ENCODE peak calls at places on chromosomes 16 and 17, in four cellular contexts. Q is left lung, V is lower lobe of right lung, N is GM23338. W is an unnamed sample.

GRCh38 chr17:7382901-7383300 is 2.0 kb downstream of the TNK1 start:
- DNase-seq in V (no peak), Q (no peak), N (no peak), W (no peak)

GRCh38 chr16:46961373-46962353 is 11.8 kb downstream of the DNAJA2 start:
- DNase-seq in Q (no peak), V (no peak), N (no peak), W (no peak)

GRCh38 chr17:1972429-1973160 is 52.5 kb downstream of the RTN4RL1 start:
- DNase-seq in V (peak; percentile 68), Q (no peak), N (no peak), W (no peak)

GRCh38 chr17:17815062-17815406 is 21.8 kb downstream of the SREBF1 start:
- DNase-seq in V (no peak), Q (no peak), N (no peak), W (no peak)

GRCh38 chr17:58710948-58711552 is 18.6 kb downstream of the RAD51C start:
- DNase-seq in Q (no peak), V (no peak), N (peak; percentile 90), W (no peak)

GRCh38 chr17:1980665-1981250 is 44.4 kb downstream of the RTN4RL1 start:
- DNase-seq in Q (no peak), N (no peak), V (no peak), W (no peak)

GRCh38 chr17:3935825-3936355 is 19.6 kb upstream of the P2RX1 start:
- DNase-seq in V (no peak), N (no peak), Q (no peak), W (no peak)

GRCh38 chr17:28427372-28427771 is 21.4 kb upstream of the SLC46A1 start:
- DNase-seq in Q (no peak), V (no peak), N (no peak), W (no peak)

GRCh38 chr17:66964930-66965800 is 658 bp downstream of the CACNG4 start:
- DNase-seq in Q (peak; percentile 70), N (peak; percentile 82), V (no peak), W (no peak)

GRCh38 chr16:77556203-77556602 is 121.4 kb upstream of the ADAMTS18 start:
- DNase-seq in Q (no peak), V (no peak), N (peak; percentile 53), W (no peak)

GRCh38 chr17:40121191-40121885 is 433 bp upstream of the MSL1 start:
- DNase-seq in N (peak; percentile 56), V (peak; percentile 65), Q (peak; percentile 89), W (peak; percentile 50)

GRCh38 chr17:29190808-29191207 is 10.6 kb upstream of the MYO18A start:
- DNase-seq in Q (no peak), V (no peak), N (no peak), W (no peak)

GRCh38 chr17:69512946-69513345 is 98.4 kb downstream of the MAP2K6 start:
- DNase-seq in Q (no peak), V (no peak), N (no peak), W (no peak)

GRCh38 chr17:69516225-69516624 is 101.7 kb downstream of the MAP2K6 start:
- DNase-seq in V (no peak), N (no peak), Q (no peak), W (no peak)

GRCh38 chr17:69518951-69519350 is 104.5 kb downstream of the MAP2K6 start:
- DNase-seq in V (no peak), Q (no peak), N (no peak), W (no peak)

GRCh38 chr17:69511244-69511643 is 96.7 kb downstream of the MAP2K6 start:
- DNase-seq in N (no peak), Q (no peak), V (no peak), W (no peak)

GRCh38 chr17:69516911-69517310 is 102.4 kb downstream of the MAP2K6 start:
- DNase-seq in V (no peak), N (no peak), Q (no peak), W (peak; percentile 66)
- H3K4me3 ChIP-seq in V (no peak overlapping the region), N (no peak overlapping the region), Q (no peak overlapping the region), W (peak overlapping the region; percentile 38)

GRCh38 chr17:37744633-37744927 is 279 bp downstream of the HNF1B start:
- DNase-seq in N (no peak), V (no peak), Q (no peak), W (peak; percentile 33)

GRCh38 chr17:37746617-37747016 is 1.8 kb upstream of the HNF1B start:
- DNase-seq in N (no peak), Q (no peak), V (no peak), W (no peak)

GRCh38 chr17:37745801-37746426 is 1.1 kb upstream of the HNF1B start:
- DNase-seq in V (no peak), N (no peak), Q (no peak), W (no peak)

GRCh38 chr17:37743875-37744632 is 805 bp downstream of the HNF1B start:
- DNase-seq in N (peak; percentile 65), V (peak; percentile 72), Q (peak; percentile 83), W (peak; percentile 23)

GRCh38 chr17:37744961-37745800 is at the start of gene HNF1B:
- DNase-seq in Q (peak; percentile 75), V (peak; percentile 59), N (peak; percentile 83), W (peak; percentile 76)
- TF ChIP-seq CTCF in Q (no peak), V (no peak), N (no peak), W (no peak)

GRCh38 chr17:77546772-77547201 is 406.0 kb downstream of the SEC14L1 start:
- DNase-seq in Q (peak; percentile 31), V (no peak), N (peak; percentile 79), W (no peak)
- H3K27me3 ChIP-seq in Q (no peaks in the 10 kb centered on the region), V (peaks cover 6% of the 10 kb centered on the region), N (no peaks in the 10 kb centered on the region), W (no peaks in the 10 kb centered on the region)

GRCh38 chr16:537415-538335 is 10.2 kb downstream of the CAPN15 start:
- DNase-seq in Q (no peak), N (no peak), V (no peak), W (no peak)

GRCh38 chr16:534089-534635 is 6.7 kb downstream of the CAPN15 start:
- DNase-seq in V (no peak), N (no peak), Q (no peak), W (no peak)

GRCh38 chr16:536746-537145 is 9.2 kb downstream of the CAPN15 start:
- DNase-seq in Q (no peak), V (no peak), N (no peak), W (no peak)

GRCh38 chr16:534856-535445 is 7.4 kb downstream of the CAPN15 start:
- DNase-seq in N (no peak), V (no peak), Q (no peak), W (no peak)

DNA sequence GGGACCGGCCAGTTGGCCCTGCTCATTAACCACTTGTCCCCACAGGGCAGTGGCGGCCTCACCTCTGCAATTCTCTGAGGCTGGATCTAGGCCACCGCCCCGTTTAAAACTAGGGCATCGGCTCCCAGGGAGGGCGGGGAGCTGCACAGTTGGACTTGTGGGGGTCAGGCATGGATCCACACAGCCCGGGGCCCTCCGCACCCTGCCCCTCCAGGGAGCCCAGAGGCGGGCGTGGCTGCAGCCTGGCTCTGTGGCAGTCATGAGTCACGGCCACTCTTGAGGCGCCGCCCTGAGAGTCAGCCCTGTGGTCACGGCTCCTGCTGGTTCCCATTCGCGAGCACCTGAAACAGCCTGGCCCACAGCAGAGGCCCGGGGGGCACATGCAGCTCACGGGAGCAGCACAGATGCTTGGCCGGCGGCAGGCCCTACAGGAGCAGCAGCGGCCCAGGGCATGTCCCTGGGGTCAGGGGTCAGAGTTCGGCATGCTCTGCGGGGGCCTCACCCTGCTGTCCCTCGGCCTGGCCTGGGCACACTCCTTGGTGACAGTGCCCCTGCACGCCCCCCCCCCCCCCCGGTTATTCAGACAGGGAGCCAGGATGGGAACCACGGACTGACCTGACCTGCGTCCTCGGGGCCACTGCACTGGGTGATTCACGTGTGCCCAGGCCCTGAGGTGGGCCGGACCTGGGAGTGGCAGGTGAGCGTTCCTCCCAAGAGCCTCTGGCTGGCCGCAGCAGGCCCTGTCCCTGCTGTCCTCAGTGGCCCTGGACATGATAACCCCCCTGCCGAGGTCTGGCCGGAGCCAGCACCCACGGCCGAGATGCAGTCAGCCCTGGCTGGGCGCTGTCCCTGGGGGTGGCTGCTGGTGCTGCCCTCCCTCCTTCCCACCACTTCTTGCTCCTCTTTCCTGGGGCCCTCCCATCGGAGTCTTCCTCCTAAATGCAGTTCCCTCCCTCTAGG is 8.2 kb downstream of the CAPN15 start:
- DNase-seq in V (no peak), Q (no peak), N (no peak), W (no peak)
- H3K4me3 ChIP-seq in V (no peak overlapping the region), Q (no peak overlapping the region), N (no peak overlapping the region), W (no peak overlapping the region)

GRCh38 chr17:79777166-79777843 is 643 bp upstream of the CBX2 start:
- DNase-seq in Q (peak; percentile 87), V (peak; percentile 70), N (peak; percentile 87), W (peak; percentile 46)
- TF ChIP-seq CTCF in Q (no peak), V (peak; percentile 25), N (peak; percentile 54), W (peak; percentile 30)

DNA sequence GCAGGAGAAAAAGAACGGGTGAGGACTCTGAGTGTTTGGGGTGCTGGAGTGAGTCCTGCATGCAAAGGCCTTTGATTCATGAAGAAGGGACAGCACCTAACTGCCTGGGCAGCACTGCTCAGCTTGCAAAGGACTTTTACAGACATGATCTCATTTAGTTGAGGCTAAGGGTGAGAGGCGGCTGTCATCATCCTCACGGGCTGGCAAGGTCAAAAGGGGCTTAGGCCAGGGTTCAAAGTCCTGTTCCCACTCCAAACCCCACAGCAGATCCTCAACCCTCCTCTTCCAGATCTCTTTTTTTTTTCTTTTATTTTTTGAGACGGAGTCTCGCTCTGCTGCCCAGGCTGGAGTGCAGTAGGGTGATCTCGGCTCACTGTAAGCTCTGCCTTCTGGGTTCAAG is 4.8 kb downstream of the RHBDF2 start:
- DNase-seq in Q (no peak), V (no peak), N (no peak), W (no peak)
- H3K27me3 ChIP-seq in Q (no peaks in the 10 kb centered on the region), V (no peaks in the 10 kb centered on the region), N (peaks cover 4% of the 10 kb centered on the region), W (no peaks in the 10 kb centered on the region)

DNA sequence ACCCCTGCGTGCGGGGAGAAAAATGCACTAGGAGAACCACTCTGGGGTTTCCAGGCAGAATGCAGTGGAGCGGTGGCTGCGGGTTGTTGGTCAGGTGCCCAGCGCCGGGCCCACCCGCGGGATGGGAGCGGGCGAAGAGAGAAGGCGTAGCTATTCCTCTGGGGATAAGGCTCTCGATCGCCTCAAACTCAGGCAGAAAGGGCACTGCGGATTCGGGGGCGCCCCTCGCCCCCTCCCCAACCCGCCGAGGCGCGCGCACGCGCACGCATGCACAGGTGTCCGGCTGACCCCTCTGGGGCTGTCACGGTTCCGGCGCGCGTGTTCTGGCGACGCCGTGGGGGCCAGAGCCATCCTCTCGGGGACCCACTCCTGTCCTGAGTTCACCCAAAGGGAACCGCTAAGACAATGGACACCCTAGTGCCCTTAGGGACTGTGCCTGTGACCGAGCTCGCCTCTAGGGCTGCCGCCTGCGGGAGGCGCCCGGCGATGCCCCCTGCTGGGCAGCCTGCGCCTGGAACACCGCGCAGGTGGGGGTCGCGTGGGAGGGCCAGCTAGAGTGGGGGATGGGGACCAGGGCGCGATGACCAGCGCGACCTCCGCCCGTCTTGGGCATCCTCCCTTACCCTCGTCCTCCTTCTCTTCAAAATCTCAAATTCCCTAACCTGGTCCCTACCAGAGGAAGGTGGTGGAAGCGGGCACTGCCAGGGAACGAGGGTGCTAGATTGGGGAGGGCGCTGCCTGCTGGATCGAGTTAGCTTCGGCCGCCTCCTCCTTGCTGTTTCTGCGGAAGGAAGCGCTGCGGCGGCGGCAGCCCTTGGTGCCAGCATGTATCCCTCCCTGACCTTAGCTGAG is 14.4 kb upstream of the CBX8 start:
- DNase-seq in V (no peak), Q (peak; percentile 81), N (peak; percentile 65), W (peak; percentile 74)
- H3K4me3 ChIP-seq in V (no peak overlapping the region), Q (no peak overlapping the region), N (peak overlapping the region; percentile 41), W (peak overlapping the region; percentile 33)

DNA sequence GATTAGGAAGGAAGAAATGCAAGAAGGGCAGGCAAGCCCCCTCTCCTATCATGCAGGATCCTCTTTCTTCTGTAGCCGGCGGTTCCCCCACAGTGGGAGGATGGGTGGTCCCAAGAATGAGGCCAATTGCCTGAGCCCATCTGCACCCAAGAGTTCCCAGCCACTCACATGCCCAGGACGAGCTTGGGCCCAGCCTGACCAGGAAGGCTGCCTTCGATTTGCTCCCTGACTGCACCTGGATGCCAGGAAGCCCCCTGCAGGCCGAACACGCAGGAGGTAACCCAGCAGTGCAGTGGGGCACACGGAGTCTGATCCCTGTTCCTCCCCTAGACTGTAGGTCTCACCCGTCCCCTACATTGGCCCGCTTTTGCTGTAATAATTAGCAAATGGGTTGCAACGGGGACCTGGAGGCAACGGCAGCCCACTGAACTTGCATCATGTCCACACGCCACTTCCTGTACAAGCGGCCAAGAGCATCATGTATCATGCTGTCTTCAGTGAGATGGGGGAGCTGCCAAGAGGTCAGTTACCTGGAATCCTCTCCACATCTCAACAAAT is 67.5 kb downstream of the AMFR start:
- DNase-seq in Q (peak; percentile 66), N (peak; percentile 69), V (peak; percentile 45), W (no peak)
- TF ChIP-seq CTCF in Q (no peak), N (peak; percentile 47), V (no peak), W (peak; percentile 39)